ENCODE peak calls at places on chromosomes 16 and 17, in five cellular contexts. B is HCT116, E is GM12878, I is HepG2, U is H1. M is an unnamed sample.

GRCh38 chr17:77840156-77840555 is 118.3 kb upstream of the TNRC6C start:
- DNase-seq in U (no peak), I (no peak), B (no peak), E (no peak), M (peak)

GRCh38 chr16:46884513-46885293 is 541 bp downstream of the GPT2 start:
- DNase-seq in U (no peak), B (no peak), E (no peak), I (no peak), M (no peak)

GRCh38 chr17:46039592-46040186 is 40.6 kb downstream of the STH start:
- DNase-seq in U (no peak), E (no peak), B (no peak), I (no peak), M (no peak)

GRCh38 chr17:44223574-44224046 is 4.1 kb upstream of the UBTF start:
- DNase-seq in B (no peak), I (no peak), E (no peak), U (no peak), M (no peak)

GRCh38 chr16:49838639-49839461 is 17.1 kb downstream of the ZNF423 start:
- DNase-seq in I (no peak), U (no peak), B (no peak), E (no peak), M (no peak)

GRCh38 chr16:22369221-22369811 is 5.1 kb downstream of the CDR2 start:
- DNase-seq in I (peak), B (no peak), U (no peak), E (no peak), M (peak)

GRCh38 chr16:51762081-51762995 is 611.3 kb upstream of the SALL1 start:
- DNase-seq in B (no peak), U (peak), E (no peak), I (peak), M (peak)

GRCh38 chr17:46086821-46087220 is 87.8 kb downstream of the STH start:
- DNase-seq in B (no peak), U (no peak), E (no peak), I (no peak), M (no peak)

GRCh38 chr16:65782537-65783290 is 583.8 kb upstream of the CDH5 start:
- DNase-seq in E (no peak), B (no peak), U (no peak), I (no peak), M (no peak)

GRCh38 chr16:14168146-14168545 is 97.0 kb downstream of the MRTFB start:
- DNase-seq in U (no peak), B (no peak), E (no peak), I (no peak), M (no peak)

GRCh38 chr16:83336630-83337029 is 471.1 kb upstream of the HSBP1 start:
- DNase-seq in B (no peak), U (no peak), I (no peak), E (no peak), M (no peak)

GRCh38 chr17:72139213-72139612 is 18.4 kb downstream of the SOX9 start:
- DNase-seq in E (no peak), U (no peak), B (no peak), I (no peak), M (no peak)

DNA sequence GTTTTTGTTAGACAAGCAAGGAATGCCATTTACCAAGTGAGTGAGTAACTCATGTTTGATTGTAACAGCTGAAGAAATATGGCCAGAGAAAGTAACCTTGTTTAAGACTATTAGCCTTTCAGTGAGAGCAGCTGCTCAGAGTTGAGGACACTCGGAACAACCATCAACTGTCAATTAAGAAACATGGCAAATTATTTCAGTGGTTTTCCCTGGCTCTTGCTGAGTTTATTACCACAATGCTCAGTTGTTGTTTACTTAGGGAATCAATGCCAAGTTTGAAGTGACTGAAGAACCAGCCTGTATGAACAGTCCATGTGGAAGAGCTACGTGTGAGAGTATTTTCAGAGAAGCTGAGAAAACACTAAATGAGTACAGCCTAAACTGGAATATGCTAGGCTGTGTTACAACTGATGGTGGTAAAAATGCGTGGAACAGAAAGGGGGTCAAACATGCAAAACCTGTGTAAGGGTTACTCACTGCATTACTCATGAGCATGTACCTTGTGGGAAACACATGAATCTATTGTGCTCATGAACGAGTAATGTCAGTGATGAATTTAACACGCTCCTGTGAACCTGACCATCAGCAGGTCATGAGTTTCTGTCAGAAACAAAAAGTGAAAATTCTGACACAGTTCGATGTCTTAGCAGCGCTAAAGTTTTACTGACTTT is 33.7 kb downstream of the GNA13 start:
- DNase-seq in U (no peak), I (peak), B (peak), E (peak), M (no peak)
- TF ChIP-seq SRF in U (no peak), I (no peak), B (no peak), E (no peak), M (no peak)

DNA sequence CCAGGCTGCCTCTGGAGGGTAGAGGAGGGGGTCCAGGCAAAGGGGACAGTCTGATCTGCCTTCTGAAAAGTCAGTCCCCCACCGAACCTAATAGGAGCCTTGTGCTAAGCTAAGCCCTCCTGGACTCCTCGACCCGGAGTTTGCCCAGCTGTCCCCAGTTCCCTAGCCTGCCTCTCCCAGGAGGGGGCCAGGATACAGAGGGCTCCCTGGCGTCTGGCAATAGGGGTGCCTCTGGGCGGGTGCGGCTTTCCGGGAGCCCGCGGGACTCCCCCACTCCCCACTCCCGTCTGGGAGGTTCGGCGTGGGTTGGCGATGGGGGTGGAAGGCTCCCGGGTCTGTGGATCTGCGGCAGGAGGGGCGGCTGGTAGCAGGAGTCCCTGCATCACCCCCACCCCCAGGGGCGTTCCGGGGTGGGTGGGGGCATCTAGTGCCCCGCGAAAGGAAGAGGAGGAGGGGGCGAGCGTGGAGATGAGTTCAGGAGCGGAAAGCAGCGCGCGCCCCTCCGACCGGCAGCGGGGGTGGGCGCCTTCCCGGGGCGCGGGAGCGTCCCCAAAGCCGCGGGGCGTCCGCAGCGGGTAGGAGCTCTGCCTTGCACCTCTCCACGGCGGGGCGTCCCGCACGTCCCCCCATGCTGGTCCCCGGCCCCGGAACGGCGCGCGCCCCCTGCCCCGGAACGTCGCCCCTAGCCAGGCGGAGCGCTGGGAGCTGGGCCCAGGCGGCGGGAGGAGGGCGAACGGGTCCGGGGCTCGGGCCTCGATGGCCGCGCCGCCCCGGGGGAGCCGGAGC is 1.1 kb downstream of the GSG1L start:
- DNase-seq in E (no peak), U (no peak), B (no peak), I (no peak), M (no peak)
- TF ChIP-seq EZH2 in E (no peak), U (no peak), B (no peak), I (no peak), M (no peak)

GRCh38 chr16:23556881-23557778 is at the start of the genes EARS2 and UBFD1:
- DNase-seq in E (peak), I (peak), U (peak), B (peak), M (peak)

GRCh38 chr16:23546778-23547177 is 10.4 kb downstream of the EARS2 start:
- DNase-seq in U (no peak), I (no peak), E (no peak), B (no peak), M (no peak)

GRCh38 chr16:23554536-23554935 is 2.6 kb downstream of the EARS2 start:
- DNase-seq in U (no peak), B (no peak), E (no peak), I (no peak), M (no peak)

GRCh38 chr16:23549938-23550337 is 7.2 kb downstream of the EARS2 start:
- DNase-seq in B (no peak), I (no peak), E (no peak), U (no peak), M (no peak)

DNA sequence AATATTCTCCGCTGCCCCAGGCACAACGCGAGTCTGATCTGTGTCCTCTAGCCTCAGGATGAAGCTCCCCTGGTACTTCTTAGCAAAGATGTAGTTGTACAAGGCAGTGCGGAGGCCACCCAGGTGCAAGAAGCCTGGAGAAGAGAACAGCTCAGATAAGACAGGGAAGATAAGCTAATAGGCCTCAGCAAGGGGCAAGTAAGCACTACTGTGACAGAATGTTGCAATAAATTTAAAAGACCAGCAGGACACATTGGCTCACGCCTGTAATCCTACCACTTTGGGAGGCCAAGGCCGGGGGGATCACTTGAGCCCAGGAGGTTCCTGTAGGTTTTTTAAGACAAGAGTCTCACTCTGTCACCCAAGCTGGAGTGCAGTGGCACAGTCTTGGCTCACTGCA is 5.0 kb downstream of the EARS2 start:
- DNase-seq in I (no peak), B (no peak), U (no peak), E (no peak), M (no peak)
- TF ChIP-seq SRF in I (no peak), B (no peak), U (no peak), E (no peak), M (no peak)

GRCh38 chr17:9162275-9162985 is 141.1 kb downstream of the NTN1 start:
- DNase-seq in U (peak), B (no peak), I (no peak), E (no peak), M (peak)
- TF ChIP-seq EZH2 in U (no peak), B (no peak), I (no peak), E (no peak), M (no peak)

DNA sequence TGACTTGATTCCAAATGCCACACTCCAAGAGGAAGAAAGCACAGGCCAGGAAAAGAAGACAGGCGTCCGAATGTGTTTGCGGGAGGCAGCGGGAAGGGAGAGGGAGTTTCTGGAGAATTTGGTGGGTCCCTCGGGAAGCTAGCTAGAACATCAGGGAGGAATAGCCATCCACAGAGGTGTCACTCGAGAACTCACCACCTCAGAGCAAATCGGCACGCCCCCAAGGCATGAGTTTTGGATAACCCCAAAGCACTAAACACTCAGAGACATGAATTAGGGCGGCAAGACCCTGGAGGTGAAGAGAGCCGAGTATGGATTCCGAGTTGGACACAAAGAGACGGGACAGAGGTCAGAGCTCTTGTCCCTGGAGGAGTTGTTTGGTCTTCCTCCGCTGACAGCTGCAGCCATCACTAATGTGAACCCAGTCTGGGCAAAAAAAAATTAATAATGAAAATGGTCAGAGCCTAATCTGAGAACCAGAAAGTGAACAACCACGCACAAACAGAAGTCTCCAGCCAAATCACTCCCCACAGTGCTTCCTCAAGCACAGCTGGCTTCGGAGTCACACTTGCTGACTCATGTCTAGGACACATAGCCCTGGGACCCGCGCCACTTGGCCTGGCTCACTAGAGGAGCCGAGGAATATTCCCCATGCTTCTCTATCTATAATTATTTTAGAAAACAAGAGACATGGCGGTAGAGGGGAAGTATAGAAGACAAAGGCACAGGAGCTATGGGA is 109.3 kb downstream of the ZFHX3 start:
- DNase-seq in E (no peak), B (no peak), U (no peak), I (no peak), M (no peak)
- TF ChIP-seq SRF in E (no peak), B (no peak), U (no peak), I (no peak), M (no peak)

GRCh38 chr17:80475949-80476876 is at the start of gene NPTX1:
- DNase-seq in I (no peak), B (no peak), E (no peak), U (no peak), M (no peak)

GRCh38 chr17:80476877-80477646 is 655 bp upstream of the NPTX1 start:
- DNase-seq in U (no peak), B (no peak), E (no peak), I (no peak), M (peak)

GRCh38 chr17:80474231-80474932 is 2.0 kb downstream of the NPTX1 start:
- DNase-seq in U (no peak), I (no peak), E (no peak), B (peak), M (peak)

GRCh38 chr17:80473701-80474100 is 2.7 kb downstream of the NPTX1 start:
- DNase-seq in B (no peak), E (no peak), U (no peak), I (no peak), M (no peak)

GRCh38 chr17:80474933-80475915 is 1.2 kb downstream of the NPTX1 start:
- DNase-seq in B (no peak), I (no peak), U (no peak), E (no peak), M (no peak)
- TF ChIP-seq EZH2 in B (no peak), I (peak), U (peak), E (peak), M (no peak)

DNA sequence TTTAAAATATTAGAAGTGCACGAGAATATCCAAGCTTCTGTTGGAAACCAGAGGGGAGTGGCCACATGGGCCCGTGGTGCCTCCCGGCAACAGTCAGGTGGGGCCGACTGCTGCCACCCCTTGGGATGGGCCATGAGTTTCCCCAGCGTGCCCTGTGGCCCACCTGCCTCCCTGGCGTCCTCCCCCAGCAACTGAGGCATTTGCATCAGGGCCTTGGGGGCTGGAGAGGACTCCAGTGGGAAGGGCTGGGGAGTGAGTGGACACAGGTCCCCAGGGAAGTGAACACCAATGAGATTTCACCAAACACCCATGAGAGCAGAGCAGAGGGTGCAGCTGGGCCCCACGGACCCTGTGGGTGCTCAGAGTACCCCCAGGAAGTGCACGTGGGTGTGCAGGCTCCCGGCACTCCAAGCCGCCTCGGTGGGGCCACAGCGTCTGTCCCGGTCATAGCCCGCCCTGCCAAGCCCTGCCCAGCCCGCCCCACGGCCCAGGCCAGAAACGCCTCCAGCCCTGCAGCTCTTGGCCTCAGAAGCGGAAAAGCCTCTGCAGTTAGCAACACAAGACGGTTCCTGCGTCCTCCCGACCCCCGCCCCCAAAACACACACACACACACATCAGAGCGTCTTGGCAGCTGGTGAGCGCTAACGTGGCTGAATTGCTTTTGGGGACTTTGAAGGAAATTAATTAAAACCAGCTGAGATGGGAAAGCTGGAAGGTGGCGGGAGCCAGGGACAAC is 22.7 kb downstream of the ZNF469 start:
- DNase-seq in I (no peak), B (no peak), E (no peak), U (no peak), M (no peak)
- TF ChIP-seq SRF in I (no peak), B (no peak), E (no peak), U (no peak), M (no peak)

GRCh38 chr17:48719642-48720262 is 2.6 kb downstream of the PRAC1 start:
- DNase-seq in I (no peak), B (no peak), E (no peak), U (peak), M (no peak)

GRCh38 chr17:48717367-48718161 is 4.8 kb downstream of the PRAC1 start:
- DNase-seq in E (no peak), B (no peak), U (no peak), I (no peak), M (no peak)

GRCh38 chr17:48720263-48721008 is 1.9 kb downstream of the PRAC1 start:
- DNase-seq in B (no peak), I (no peak), U (no peak), E (no peak), M (no peak)

GRCh38 chr17:48718781-48719641 is 3.3 kb downstream of the PRAC1 start:
- DNase-seq in E (no peak), U (no peak), B (no peak), I (no peak), M (no peak)

DNA sequence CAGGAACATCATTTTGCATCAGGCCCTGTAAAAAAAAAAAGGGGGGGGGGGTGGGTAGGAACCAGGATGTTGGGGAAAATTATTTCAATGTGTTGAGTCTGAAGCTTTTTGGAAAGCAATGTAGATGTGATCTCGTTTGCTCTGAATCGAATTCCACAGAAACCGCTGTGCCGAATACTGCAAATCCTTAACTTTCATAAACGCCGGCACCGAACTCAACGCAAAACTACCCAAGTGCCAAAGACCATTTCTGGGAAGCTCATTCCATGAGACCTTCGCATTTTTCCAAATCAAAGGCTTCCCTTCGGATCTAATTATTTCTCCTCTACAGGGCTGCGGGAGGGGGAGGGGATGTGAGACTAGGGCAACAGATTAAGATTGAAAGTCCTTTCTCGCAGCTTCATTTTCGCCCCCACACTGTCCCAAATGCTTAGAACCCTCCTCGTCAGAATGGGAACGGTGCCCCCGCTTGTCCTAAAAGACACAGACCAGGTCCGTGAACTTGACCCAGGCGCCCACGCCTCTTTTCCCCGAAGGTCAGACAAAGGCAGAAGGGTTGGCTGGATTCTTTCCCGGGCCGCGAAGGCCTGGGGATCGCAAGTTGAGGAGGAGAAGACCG is 4.0 kb downstream of the PRAC1 start:
- DNase-seq in I (no peak), E (no peak), U (no peak), B (no peak), M (no peak)
- TF ChIP-seq EZH2 in I (no peak), E (no peak), U (no peak), B (no peak), M (no peak)

GRCh38 chr16:20761175-20761574 is 2.6 kb upstream of the ACSM3 start:
- DNase-seq in B (no peak), I (no peak), E (no peak), U (no peak), M (no peak)
- TF ChIP-seq SRF in B (no peak), I (no peak), E (no peak), U (no peak), M (no peak)

GRCh38 chr17:2854662-2855061 is 58.4 kb downstream of the RAP1GAP2 start:
- DNase-seq in U (no peak), E (no peak), I (no peak), B (no peak), M (no peak)
- TF ChIP-seq EZH2 in U (no peak), E (no peak), I (no peak), B (no peak), M (no peak)

M was measured in K562.